ENCODE peak calls at places on chromosomes 7 and 10, in nine cellular contexts. J is HEK293T; E is heart right ventricle; S is sciatic nerve; H is activated naive CD8-positive, alpha-beta T cell treated with anti-CD3 and anti-CD28 coated beads, Interleukin-2, amount 50 U/mL, for 24 hours; Z is astrocyte of the spinal cord; L is renal cortical epithelial cell; U is choroid plexus epithelial cell; N is Ammon's horn. Y is an unnamed sample.

GRCh38 chr10:31136951-31137885 is 105.6 kb upstream of the ZNF438 start:
- DNase-seq in N (no peak), H (no peak), Z (peak), J (no peak), L (peak), E (no peak), U (peak), S (no peak), Y (no peak)

GRCh38 chr7:913736-914520 is 37.6 kb downstream of the GET4 start:
- DNase-seq in L (peak), J (no peak), N (peak), U (no peak), Z (no peak), E (no peak), H (no peak), S (no peak), Y (no peak)

GRCh38 chr10:102408081-102408727 is 10.4 kb downstream of the PSD start:
- DNase-seq in N (no peak), Z (no peak), S (no peak), E (no peak), J (no peak), L (no peak), U (no peak), H (no peak), Y (no peak)

GRCh38 chr7:107236857-107237256 is 68.1 kb downstream of the HBP1 start:
- DNase-seq in J (no peak), H (no peak), Z (no peak), S (no peak), E (no peak), U (peak), L (no peak), N (peak), Y (no peak)

GRCh38 chr10:46268076-46268881 is 18.5 kb upstream of the ANTXRL start:
- DNase-seq in J (no peak), L (no peak), U (no peak), N (no peak), E (no peak), S (no peak), H (peak), Z (no peak), Y (no peak)

GRCh38 chr10:48667960-48668541 is 16.6 kb upstream of the WDFY4 start:
- DNase-seq in U (no peak), L (no peak), J (no peak), S (no peak), H (peak), N (peak), E (no peak), Z (no peak), Y (no peak)

GRCh38 chr7:138864667-138865066 is 66.7 kb upstream of the ATP6V0A4 start:
- DNase-seq in L (peak), U (peak), N (no peak), Z (peak), J (no peak), H (no peak), E (no peak), S (no peak), Y (peak)

GRCh38 chr7:137395425-137395824 is 51.9 kb upstream of the PTN start:
- DNase-seq in H (no peak), S (no peak), Z (no peak), J (no peak), N (peak), E (peak), U (no peak), L (no peak), Y (no peak)

GRCh38 chr10:26438534-26439269 is 561 bp downstream of the APBB1IP start:
- DNase-seq in Z (no peak), H (peak), N (no peak), L (peak), U (no peak), S (peak), E (peak), J (no peak), Y (no peak)

GRCh38 chr7:26284995-26285632 is 6.5 kb upstream of the SNX10 start:
- DNase-seq in N (no peak), E (no peak), L (no peak), H (no peak), J (peak), Z (no peak), U (peak), S (no peak), Y (no peak)

GRCh38 chr7:7438851-7439250 is 96.8 kb downstream of the COL28A1 start:
- DNase-seq in N (no peak), S (no peak), U (peak), L (peak), E (no peak), Z (peak), J (no peak), H (no peak), Y (peak)

GRCh38 chr10:32065871-32066270 is 9.6 kb upstream of the KIF5B start:
- DNase-seq in H (no peak), U (peak), E (no peak), N (peak), L (peak), J (no peak), Z (peak), S (no peak), Y (peak)

GRCh38 chr7:151172273-151173141 is 5.0 kb upstream of the GBX1 start:
- DNase-seq in Z (peak), J (peak), S (peak), U (peak), L (peak), H (peak), E (peak), N (peak), Y (peak)

GRCh38 chr10:53765311-53765710 is 992.7 kb upstream of the MBL2 start:
- DNase-seq in N (no peak), Z (peak), U (no peak), H (no peak), E (no peak), S (no peak), J (no peak), L (peak), Y (no peak)